ENCODE peak calls at places on chromosomes 13 and 19, in eight cellular contexts. I is retinal pigment epithelial cell, Z is fibroblast of mammary gland, E is upper lobe of left lung, U is PC-9, Y is heart left ventricle, N is esophagus squamous epithelium, W is testis. A is an unnamed sample.

GRCh38 chr13:29861694-29862110 is 11.3 kb upstream of the UBL3 start:
- DNase-seq in Y (no peak), W (no peak), Z (peak), N (no peak), I (no peak), U (peak), E (no peak), A (peak)

GRCh38 chr13:93172109-93172508 is 54.5 kb upstream of the GPC6 start:
- DNase-seq in W (peak), Y (no peak), I (no peak), E (no peak), U (no peak), Z (peak), N (no peak), A (no peak)

GRCh38 chr19:33235269-33235995 is 9.8 kb upstream of the SLC7A10 start:
- DNase-seq in I (no peak), E (peak), W (peak), Z (peak), Y (peak), N (no peak), U (peak), A (no peak)

GRCh38 chr19:33690461-33691427 is 69.0 kb downstream of the CHST8 start:
- DNase-seq in Z (no peak), E (no peak), Y (no peak), I (no peak), U (no peak), W (no peak), N (no peak), A (no peak)

GRCh38 chr19:53002479-53002878 is 11.2 kb upstream of the ERVV-1 start:
- DNase-seq in Y (no peak), E (no peak), I (no peak), Z (no peak), U (no peak), W (no peak), N (no peak), A (no peak)

GRCh38 chr13:62537593-62537992 is 1121.9 kb upstream of the PCDH20 start:
- DNase-seq in I (no peak), N (no peak), U (no peak), W (no peak), Z (no peak), E (no peak), Y (no peak), A (no peak)

GRCh38 chr19:48945817-48946216 is 8.9 kb upstream of the BAX start:
- DNase-seq in Y (no peak), W (no peak), Z (no peak), U (no peak), N (no peak), E (no peak), I (no peak), A (no peak)

GRCh38 chr19:40312533-40312932 is 27.4 kb upstream of the AKT2 start:
- DNase-seq in W (no peak), N (no peak), Z (no peak), E (no peak), U (no peak), I (no peak), Y (no peak), A (no peak)

GRCh38 chr19:681029-681626 is 4.9 kb downstream of the FSTL3 start:
- DNase-seq in E (peak), W (peak), I (no peak), N (no peak), Y (peak), U (no peak), Z (no peak), A (no peak)

GRCh38 chr19:14530005-14530348 is 583 bp downstream of the TECR start:
- DNase-seq in W (peak), Y (no peak), Z (peak), E (no peak), U (no peak), N (no peak), I (no peak), A (no peak)

GRCh38 chr19:38213911-38214625 is 10.0 kb downstream of the DPF1 start:
- DNase-seq in U (peak), W (no peak), N (no peak), Z (peak), I (peak), E (no peak), Y (no peak), A (peak)

GRCh38 chr13:76667551-76667950 is 218.7 kb downstream of the KCTD12 start:
- DNase-seq in E (no peak), U (no peak), W (peak), I (peak), N (no peak), Z (peak), Y (peak), A (no peak)

GRCh38 chr19:35222373-35223005 is 6.0 kb downstream of the FAM187B start:
- DNase-seq in Y (no peak), U (no peak), I (no peak), N (no peak), Z (no peak), W (no peak), E (no peak), A (no peak)

GRCh38 chr13:43364210-43365041 is 341.0 kb downstream of the DNAJC15 start:
- DNase-seq in I (no peak), Y (peak), Z (peak), W (no peak), U (no peak), N (no peak), E (no peak), A (no peak)

GRCh38 chr19:58093071-58093470 is 5.0 kb downstream of the ZSCAN18 start:
- DNase-seq in N (no peak), W (no peak), E (no peak), U (no peak), Z (no peak), Y (no peak), I (no peak), A (no peak)

GRCh38 chr13:80336335-80336734 is 4.6 kb downstream of the SPRY2 start:
- DNase-seq in Y (no peak), Z (peak), W (no peak), I (no peak), U (no peak), E (no peak), N (no peak), A (no peak)

GRCh38 chr19:44401108-44401786 is at the start of gene ZNF285:
- DNase-seq in Y (peak), W (peak), Z (peak), N (no peak), I (peak), U (peak), E (peak), A (peak)

GRCh38 chr13:27943951-27944350 is 24.2 kb downstream of the PDX1 start:
- DNase-seq in N (no peak), W (no peak), I (no peak), E (no peak), Y (no peak), U (no peak), Z (no peak), A (no peak)

GRCh38 chr13:27942972-27943371 is 23.2 kb downstream of the PDX1 start:
- DNase-seq in Y (no peak), I (no peak), E (no peak), W (no peak), U (no peak), N (no peak), Z (no peak), A (no peak)
- H3K4me3 ChIP-seq in Y (no peak), I (no peak), E (no peak), W (no peak), U (no peak), N (no peak), Z (no peak), A (no peak)

DNA sequence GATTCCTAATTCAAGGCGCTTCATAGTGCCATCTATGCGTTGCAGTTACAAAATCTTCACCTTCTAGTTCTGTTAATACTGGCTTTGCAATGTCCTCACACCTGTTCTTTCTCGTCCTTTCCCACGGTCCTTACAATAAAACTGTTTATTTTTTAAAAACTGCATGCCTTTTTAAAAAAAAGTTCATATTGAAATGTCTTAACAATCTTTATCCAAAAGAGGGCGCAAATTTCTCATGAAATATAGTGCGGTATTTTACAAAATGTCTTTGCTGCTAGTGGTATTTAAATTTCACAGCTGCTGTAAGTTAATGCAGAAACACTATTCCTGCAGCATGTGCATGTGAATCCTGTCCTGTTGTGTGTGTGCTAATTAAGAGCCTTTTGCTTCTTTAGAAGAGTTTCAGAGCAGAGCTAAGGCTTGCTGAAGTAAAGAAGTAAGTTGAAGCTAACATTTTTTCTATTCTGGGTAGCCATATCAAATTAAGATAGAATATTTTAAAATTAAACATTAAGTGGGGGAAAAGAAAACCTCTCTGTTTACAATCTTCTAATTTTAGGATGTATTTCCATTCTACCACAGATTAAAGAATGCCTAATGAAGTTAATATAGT is 15.8 kb upstream of the CLDN10 start:
- DNase-seq in U (no peak), Z (peak), N (no peak), I (no peak), E (no peak), Y (no peak), W (no peak), A (peak)
- TF ChIP-seq CTCF in U (peak), Z (peak), N (peak), I (peak), E (peak), Y (peak), W (no peak), A (peak)

GRCh38 chr13:37484056-37484455 is 114.5 kb downstream of the POSTN start:
- DNase-seq in Y (no peak), N (no peak), Z (no peak), E (no peak), W (no peak), U (no peak), I (peak), A (no peak)

GRCh38 chr13:37488682-37489081 is 109.9 kb downstream of the POSTN start:
- DNase-seq in W (no peak), N (no peak), E (no peak), Z (peak), U (no peak), Y (no peak), I (no peak), A (no peak)

GRCh38 chr13:37481858-37482227 is 116.7 kb downstream of the POSTN start:
- DNase-seq in U (no peak), N (no peak), Y (no peak), Z (no peak), W (no peak), E (no peak), I (no peak), A (no peak)

GRCh38 chr13:37486171-37486661 is 112.4 kb downstream of the POSTN start:
- DNase-seq in I (no peak), E (no peak), Z (peak), W (no peak), N (no peak), Y (no peak), U (no peak), A (no peak)

GRCh38 chr13:37485766-37486165 is 112.8 kb downstream of the POSTN start:
- DNase-seq in E (no peak), Z (peak), N (no peak), U (no peak), W (no peak), Y (no peak), I (no peak), A (no peak)
- H3K4me3 ChIP-seq in E (no peak), Z (no peak), N (peak), U (no peak), W (no peak), Y (peak), I (no peak), A (no peak)

DNA sequence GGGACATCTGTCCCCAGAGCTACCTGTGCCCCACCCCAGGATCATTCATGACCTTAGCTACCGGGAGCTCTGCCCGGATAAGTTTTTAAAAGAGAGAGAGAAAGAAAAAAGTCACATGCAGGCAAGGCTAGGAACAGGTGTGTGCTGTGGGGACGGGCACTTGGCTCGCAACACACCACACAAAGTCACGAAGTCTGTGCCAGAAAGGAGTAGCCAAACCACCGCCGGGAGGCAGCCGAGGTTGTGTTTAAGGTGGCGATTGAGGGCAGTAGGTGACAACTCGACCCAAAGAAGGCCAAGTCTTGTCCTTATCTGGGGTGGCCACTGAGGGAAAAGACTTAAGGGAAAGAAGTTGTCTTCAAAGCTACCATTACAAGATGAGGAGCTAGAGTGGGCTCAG is 4.6 kb upstream of the TSHZ3 start:
- DNase-seq in I (no peak), E (no peak), U (no peak), Z (no peak), W (no peak), N (no peak), Y (no peak), A (no peak)
- TF ChIP-seq CTCF in I (no peak), E (no peak), U (no peak), Z (no peak), W (no peak), N (no peak), Y (no peak), A (no peak)

A was measured in HFF-Myc.